ENCODE peak calls at places on chromosomes 4 and X, in four cellular contexts. Q is C1 segment of cervical spinal cord, W is fibroblast of mammary gland, U is NCI-H1105 treated with DMSO at 0.1 percent for 48 hours. N is an unnamed sample.

GRCh38 chr4:25310066-25310824 is 2.3 kb upstream of the ZCCHC4 start:
- DNase-seq in Q (no peak), W (no peak), U (no peak), N (no peak)

GRCh38 chr4:89838005-89838404 is 1.0 kb upstream of the SNCA start:
- DNase-seq in Q (no peak), W (no peak), U (peak; percentile 4), N (peak; percentile 27)

GRCh38 chrX:71320126-71320525 is 18.6 kb downstream of the ITGB1BP2 start:
- DNase-seq in Q (no peak), W (no peak), U (no peak), N (no peak)

GRCh38 chr4:80213117-80213815 is 16.0 kb downstream of the PRDM8 start:
- DNase-seq in Q (no peak), W (peak; percentile 41), U (no peak), N (peak; percentile 32)

GRCh38 chrX:109629310-109629709 is 4.3 kb upstream of the KCNE5 start:
- DNase-seq in Q (no peak), W (peak; percentile 3), U (peak; percentile 56), N (no peak)

GRCh38 chr4:101865501-101866062 is 75.1 kb downstream of the BANK1 start:
- DNase-seq in Q (no peak), W (no peak), U (no peak), N (no peak)

GRCh38 chr4:122803788-122804208 is 22.8 kb upstream of the FGF2 start:
- DNase-seq in Q (no peak), W (no peak), U (no peak), N (no peak)

GRCh38 chr4:60945641-60946040 is 254.5 kb upstream of the ADGRL3 start:
- DNase-seq in Q (no peak), W (no peak), U (no peak), N (no peak)

GRCh38 chrX:16610121-16610565 is 39.8 kb upstream of the S100G start:
- DNase-seq in Q (no peak), W (peak; percentile 76), U (no peak), N (peak; percentile 46)

GRCh38 chrX:94058728-94059382 is 384.8 kb downstream of the FAM133A start:
- DNase-seq in Q (no peak), W (peak; percentile 8), U (peak; percentile 29), N (no peak)

GRCh38 chr4:3747582-3747906 is 18.6 kb upstream of the ADRA2C start:
- DNase-seq in Q (no peak), W (no peak), U (no peak), N (no peak)

GRCh38 chr4:7358100-7358735 is 76.5 kb downstream of the PSAPL1 start:
- DNase-seq in Q (no peak), W (peak; percentile 92), U (no peak), N (peak; percentile 93)

GRCh38 chr4:128366212-128366611 is 78.6 kb upstream of the PGRMC2 start:
- DNase-seq in Q (no peak), W (no peak), U (no peak), N (no peak)

GRCh38 chr4:158285429-158286216 is 75.3 kb downstream of the TMEM144 start:
- DNase-seq in Q (no peak), W (no peak), U (no peak), N (no peak)

GRCh38 chrX:28586891-28587635 is at the start of gene IL1RAPL1:
- DNase-seq in Q (peak; percentile 5), W (peak; percentile 31), U (no peak), N (peak; percentile 72)

GRCh38 chr4:93767917-93768316 is 60.6 kb upstream of the ATOH1 start:
- DNase-seq in Q (no peak), W (no peak), U (no peak), N (no peak)

GRCh38 chrX:134020910-134021309 is 35.5 kb upstream of the GPC3 start:
- DNase-seq in Q (no peak), W (no peak), U (no peak), N (no peak)